ENCODE peak calls at places on chromosomes 2 and 18, in six cellular contexts. U is T-cell; L is GM20000; R is activated gamma-delta T cell treated with anti-CD3 and anti-CD28 coated beads, Interleukin-2, amount 50 U/mL, for 16 hours; S is AG04450; H is substantia nigra. Z is an unnamed sample.

GRCh38 chr18:21242141-21243040 is at the start of gene GREB1L:
- DNase-seq in R (no peak), U (no peak), H (peak), S (no peak), L (peak), Z (peak)

GRCh38 chr2:111072220-111072871 is 48.4 kb upstream of the BCL2L11 start:
- DNase-seq in R (no peak), H (no peak), S (peak), L (no peak), U (no peak), Z (no peak)

GRCh38 chr2:203786912-203787311 is 80.5 kb downstream of the CD28 start:
- DNase-seq in S (no peak), L (no peak), R (no peak), U (no peak), H (no peak), Z (no peak)

GRCh38 chr2:74507926-74508520 is 528 bp upstream of the PCGF1 start:
- DNase-seq in S (no peak), U (no peak), H (peak), R (no peak), L (peak), Z (peak)

GRCh38 chr18:61950371-61950770 is 57.6 kb upstream of the RNF152 start:
- DNase-seq in L (no peak), H (no peak), R (no peak), S (no peak), U (no peak), Z (no peak)

GRCh38 chr2:47133046-47133445 is 22.1 kb downstream of the STPG4 start:
- DNase-seq in H (no peak), S (no peak), L (no peak), R (no peak), U (no peak), Z (no peak)

GRCh38 chr2:121897335-121897970 is 142.0 kb downstream of the TSN start:
- DNase-seq in U (no peak), H (no peak), R (no peak), S (peak), L (peak), Z (peak)

GRCh38 chr2:200306969-200307811 is 697 bp downstream of the SPATS2L start:
- DNase-seq in L (peak), S (no peak), R (no peak), U (peak), H (peak), Z (peak)

GRCh38 chr2:45278345-45279078 is 269.3 kb upstream of the SIX2 start:
- DNase-seq in U (no peak), L (no peak), S (no peak), R (no peak), H (no peak), Z (no peak)

GRCh38 chr2:168816369-168816768 is 13.9 kb downstream of the NOSTRIN start:
- DNase-seq in R (no peak), L (no peak), H (no peak), U (no peak), S (peak), Z (no peak)

GRCh38 chr2:133331437-133331836 is 236.8 kb downstream of the NCKAP5 start:
- DNase-seq in H (no peak), R (no peak), L (no peak), U (no peak), S (no peak), Z (no peak)

GRCh38 chr2:141439524-141439923 is 691.3 kb downstream of the LRP1B start:
- DNase-seq in L (no peak), R (no peak), H (no peak), U (no peak), S (no peak), Z (no peak)

GRCh38 chr2:237818066-237818473 is 19.5 kb downstream of the RBM44 start:
- DNase-seq in S (no peak), R (no peak), L (no peak), U (no peak), H (no peak), Z (no peak)

GRCh38 chr2:233764264-233764663 is 4.2 kb downstream of the UGT1A1 start:
- DNase-seq in L (no peak), H (no peak), U (no peak), R (no peak), S (peak), Z (no peak)

GRCh38 chr2:153606623-153607022 is 128.1 kb upstream of the RPRM start:
- DNase-seq in L (no peak), S (no peak), H (no peak), U (no peak), R (no peak), Z (no peak)